ENCODE peak calls at places on chromosomes 2 and 18, in five cellular contexts. One of them, this sample, is unnamed.

GRCh38 chr2:96144481-96145027 is 686 bp downstream of the DUSP2 start:
- DNase-seq in uterus: no peak
- DNase-seq in stomach: no peak
- DNase-seq in heart right ventricle: no peak
- DNase-seq in PC-3: peak; percentile 11
- DNase-seq in this sample: peak; percentile 7

GRCh38 chr2:205500951-205501350 is 181.3 kb upstream of the NRP2 start:
- DNase-seq in heart right ventricle: no peak
- DNase-seq in stomach: no peak
- DNase-seq in uterus: no peak
- DNase-seq in PC-3: no peak
- DNase-seq in this sample: no peak

GRCh38 chr2:42567806-42568429 is 514 bp upstream of the MTA3 start:
- DNase-seq in PC-3: no peak
- DNase-seq in heart right ventricle: peak; percentile 18
- DNase-seq in uterus: peak; percentile 37
- DNase-seq in stomach: peak; percentile 55
- DNase-seq in this sample: peak; percentile 7

GRCh38 chr18:741931-742512 is 29.6 kb upstream of the ENOSF1 start:
- DNase-seq in PC-3: peak; percentile 53
- DNase-seq in stomach: no peak
- DNase-seq in heart right ventricle: no peak
- DNase-seq in uterus: no peak
- DNase-seq in this sample: peak; percentile 11

GRCh38 chr2:233084488-233084887 is 24.3 kb downstream of the INPP5D start:
- DNase-seq in stomach: peak; percentile 56
- DNase-seq in uterus: peak; percentile 55
- DNase-seq in heart right ventricle: peak; percentile 35
- DNase-seq in PC-3: no peak
- DNase-seq in this sample: no peak

GRCh38 chr2:212845941-212846340 is 305.5 kb downstream of the IKZF2 start:
- DNase-seq in uterus: no peak
- DNase-seq in heart right ventricle: no peak
- DNase-seq in stomach: no peak
- DNase-seq in PC-3: peak; percentile 74
- DNase-seq in this sample: peak; percentile 51

GRCh38 chr2:206736935-206737334 is 18.7 kb upstream of the DYTN start:
- DNase-seq in uterus: no peak
- DNase-seq in PC-3: peak; percentile 8
- DNase-seq in heart right ventricle: no peak
- DNase-seq in stomach: no peak
- DNase-seq in this sample: no peak

GRCh38 chr2:30276455-30276911 is 45.1 kb downstream of the LBH start:
- DNase-seq in PC-3: no peak
- DNase-seq in heart right ventricle: no peak
- DNase-seq in stomach: no peak
- DNase-seq in uterus: no peak
- DNase-seq in this sample: no peak

GRCh38 chr2:60966465-60967405 is 50.8 kb upstream of the PEX13 start:
- DNase-seq in uterus: no peak
- DNase-seq in stomach: no peak
- DNase-seq in heart right ventricle: no peak
- DNase-seq in PC-3: no peak
- DNase-seq in this sample: no peak

GRCh38 chr18:73948497-73948896 is 199.1 kb downstream of the FBXO15 start:
- DNase-seq in heart right ventricle: no peak
- DNase-seq in stomach: no peak
- DNase-seq in uterus: no peak
- DNase-seq in PC-3: no peak
- DNase-seq in this sample: peak; percentile 50

GRCh38 chr2:217360111-217360510 is 500.2 kb upstream of the TNP1 start:
- DNase-seq in stomach: no peak
- DNase-seq in heart right ventricle: no peak
- DNase-seq in uterus: no peak
- DNase-seq in PC-3: no peak
- DNase-seq in this sample: no peak

GRCh38 chr2:166417669-166418068 is 41.9 kb upstream of the SCN9A start:
- DNase-seq in uterus: no peak
- DNase-seq in PC-3: peak; percentile 72
- DNase-seq in stomach: no peak
- DNase-seq in heart right ventricle: no peak
- DNase-seq in this sample: peak; percentile 59

DNA sequence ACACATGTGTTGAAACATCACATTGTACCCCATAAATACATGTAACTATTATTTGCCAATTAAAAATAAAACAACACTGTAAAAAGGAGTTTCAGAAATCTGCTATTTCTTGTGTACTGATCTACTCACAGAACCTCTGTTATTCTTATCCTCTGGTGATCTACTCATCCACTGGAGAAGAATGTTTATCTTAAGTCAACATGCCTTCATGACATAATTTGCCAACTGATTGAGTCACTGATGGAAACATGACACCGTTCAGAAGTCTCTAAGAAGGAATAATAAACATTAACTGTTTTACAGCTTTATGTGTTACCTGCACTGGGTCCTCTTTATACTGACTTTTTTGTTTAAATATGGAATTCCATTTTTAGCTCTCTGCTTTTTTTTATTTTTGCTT is 555.2 kb downstream of the DCDC2C start:
- DNase-seq in heart right ventricle: no peak
- DNase-seq in PC-3: peak; percentile 51
- DNase-seq in stomach: no peak
- DNase-seq in uterus: no peak
- DNase-seq in this sample: peak; percentile 55
- H3K36me3 ChIP-seq in heart right ventricle: no peaks in the 10 kb centered on the region
- H3K36me3 ChIP-seq in PC-3: no peaks in the 10 kb centered on the region
- H3K36me3 ChIP-seq in stomach: no peaks in the 10 kb centered on the region
- H3K36me3 ChIP-seq in uterus: no peaks in the 10 kb centered on the region
- H3K36me3 ChIP-seq in this sample: no peaks in the 10 kb centered on the region

GRCh38 chr2:222320441-222321395 is 21.9 kb upstream of the PAX3 start:
- DNase-seq in stomach: no peak
- DNase-seq in heart right ventricle: peak; percentile 37
- DNase-seq in uterus: no peak
- DNase-seq in PC-3: no peak
- DNase-seq in this sample: no peak
- H3K27me3 ChIP-seq in stomach: peaks cover 22% of the 10 kb centered on the region
- H3K27me3 ChIP-seq in heart right ventricle: peaks cover 55% of the 10 kb centered on the region
- H3K27me3 ChIP-seq in uterus: no peaks in the 10 kb centered on the region
- H3K27me3 ChIP-seq in PC-3: peaks cover 45% of the 10 kb centered on the region
- H3K27me3 ChIP-seq in this sample: peaks cover 43% of the 10 kb centered on the region

GRCh38 chr2:240512666-240513535 is 44.9 kb downstream of the ANKMY1 start:
- DNase-seq in stomach: peak; percentile 24
- DNase-seq in PC-3: no peak
- DNase-seq in uterus: no peak
- DNase-seq in heart right ventricle: no peak
- DNase-seq in this sample: no peak

GRCh38 chr2:240512109-240512485 is 45.7 kb downstream of the ANKMY1 start:
- DNase-seq in PC-3: no peak
- DNase-seq in stomach: no peak
- DNase-seq in heart right ventricle: no peak
- DNase-seq in uterus: no peak
- DNase-seq in this sample: no peak

GRCh38 chr2:240511351-240512108 is 46.3 kb downstream of the ANKMY1 start:
- DNase-seq in stomach: no peak
- DNase-seq in PC-3: no peak
- DNase-seq in heart right ventricle: no peak
- DNase-seq in uterus: no peak
- DNase-seq in this sample: no peak

GRCh38 chr2:240514631-240515030 is 43.2 kb downstream of the ANKMY1 start:
- DNase-seq in uterus: no peak
- DNase-seq in PC-3: no peak
- DNase-seq in heart right ventricle: no peak
- DNase-seq in stomach: peak; percentile 21
- DNase-seq in this sample: no peak

DNA sequence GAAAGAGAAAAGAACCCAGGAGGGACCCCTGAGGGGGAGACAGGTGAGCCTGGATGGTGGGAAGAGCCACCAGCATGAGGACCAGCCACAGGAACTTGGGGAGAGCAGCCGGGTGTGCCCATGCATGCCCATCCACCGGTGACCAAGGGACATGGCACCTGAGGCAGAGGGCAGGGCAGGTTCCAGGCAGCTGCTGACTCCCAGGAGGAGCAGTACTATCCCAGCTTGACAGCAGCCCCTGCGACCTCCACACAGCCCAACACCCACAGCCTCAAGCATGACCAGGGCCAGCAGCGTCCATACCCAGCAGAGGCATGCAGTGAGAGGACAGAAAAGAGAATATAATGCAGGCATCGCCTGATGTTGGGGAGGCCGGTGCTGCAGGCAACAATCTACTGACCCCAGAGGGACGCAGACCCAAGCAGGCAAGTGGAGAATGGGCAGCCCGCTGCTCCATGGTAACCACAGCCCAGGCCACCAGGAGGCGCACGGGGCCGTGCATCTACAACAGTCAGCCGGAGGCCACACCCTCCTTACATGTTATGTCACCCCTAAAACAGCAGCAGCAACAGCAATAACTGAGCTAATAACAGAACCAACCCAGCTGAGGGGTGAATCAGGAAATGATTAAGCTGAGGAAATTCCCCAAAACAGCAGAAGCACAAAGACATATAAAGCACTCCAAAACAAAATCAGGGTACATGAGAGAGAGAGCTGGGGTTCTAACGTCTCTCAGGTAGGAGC is 44.1 kb downstream of the ANKMY1 start:
- DNase-seq in heart right ventricle: peak; percentile 81
- DNase-seq in stomach: peak; percentile 88
- DNase-seq in uterus: peak; percentile 49
- DNase-seq in PC-3: peak; percentile 74
- DNase-seq in this sample: peak; percentile 85
- H3K27ac ChIP-seq in heart right ventricle: no peak overlapping the region
- H3K27ac ChIP-seq in stomach: no peak overlapping the region
- H3K27ac ChIP-seq in uterus: no peak overlapping the region
- H3K27ac ChIP-seq in PC-3: no peak overlapping the region
- H3K27ac ChIP-seq in this sample: no peak overlapping the region

GRCh38 chr2:127985026-127985734 is 42.7 kb downstream of the SAP130 start:
- DNase-seq in PC-3: no peak
- DNase-seq in stomach: no peak
- DNase-seq in heart right ventricle: no peak
- DNase-seq in uterus: no peak
- DNase-seq in this sample: no peak
- H3K36me3 ChIP-seq in PC-3: peaks cover 41% of the 10 kb centered on the region
- H3K36me3 ChIP-seq in stomach: peaks cover 90% of the 10 kb centered on the region
- H3K36me3 ChIP-seq in heart right ventricle: no peaks in the 10 kb centered on the region
- H3K36me3 ChIP-seq in uterus: no peaks in the 10 kb centered on the region
- H3K36me3 ChIP-seq in this sample: peaks cover 35% of the 10 kb centered on the region

GRCh38 chr2:237413293-237414055 is 490 bp downstream of the COL6A3 start:
- DNase-seq in uterus: peak; percentile 52
- DNase-seq in heart right ventricle: no peak
- DNase-seq in stomach: no peak
- DNase-seq in PC-3: no peak
- DNase-seq in this sample: no peak

GRCh38 chr2:237412646-237413292 is 1.2 kb downstream of the COL6A3 start:
- DNase-seq in stomach: no peak
- DNase-seq in heart right ventricle: peak; percentile 43
- DNase-seq in uterus: peak; percentile 56
- DNase-seq in PC-3: no peak
- DNase-seq in this sample: no peak

GRCh38 chr2:237411683-237412349 is 2.1 kb downstream of the COL6A3 start:
- DNase-seq in PC-3: no peak
- DNase-seq in uterus: peak; percentile 68
- DNase-seq in heart right ventricle: no peak
- DNase-seq in stomach: no peak
- DNase-seq in this sample: no peak

GRCh38 chr2:237410949-237411635 is 2.9 kb downstream of the COL6A3 start:
- DNase-seq in PC-3: no peak
- DNase-seq in stomach: no peak
- DNase-seq in uterus: peak; percentile 64
- DNase-seq in heart right ventricle: no peak
- DNase-seq in this sample: no peak

GRCh38 chr2:237414056-237414661 is at the start of gene COL6A3:
- DNase-seq in heart right ventricle: peak; percentile 59
- DNase-seq in stomach: no peak
- DNase-seq in uterus: peak; percentile 94
- DNase-seq in PC-3: no peak
- DNase-seq in this sample: peak; percentile 89
- H3K27me3 ChIP-seq in heart right ventricle: peaks cover 3% of the 10 kb centered on the region
- H3K27me3 ChIP-seq in stomach: no peaks in the 10 kb centered on the region
- H3K27me3 ChIP-seq in uterus: no peaks in the 10 kb centered on the region
- H3K27me3 ChIP-seq in PC-3: no peaks in the 10 kb centered on the region
- H3K27me3 ChIP-seq in this sample: no peaks in the 10 kb centered on the region

GRCh38 chr2:25251032-25251460 is 82.7 kb upstream of the POMC start:
- DNase-seq in uterus: no peak
- DNase-seq in heart right ventricle: no peak
- DNase-seq in PC-3: no peak
- DNase-seq in stomach: no peak
- DNase-seq in this sample: peak; percentile 2

GRCh38 chr2:25250331-25251031 is 82.1 kb upstream of the POMC start:
- DNase-seq in stomach: no peak
- DNase-seq in PC-3: no peak
- DNase-seq in heart right ventricle: no peak
- DNase-seq in uterus: no peak
- DNase-seq in this sample: peak; percentile 73

GRCh38 chr2:25251461-25252273 is 83.3 kb upstream of the POMC start:
- DNase-seq in stomach: peak; percentile 46
- DNase-seq in PC-3: peak; percentile 30
- DNase-seq in heart right ventricle: peak; percentile 60
- DNase-seq in uterus: peak; percentile 45
- DNase-seq in this sample: peak; percentile 3

GRCh38 chr2:25253153-25253617 is 84.8 kb upstream of the POMC start:
- DNase-seq in PC-3: no peak
- DNase-seq in uterus: no peak
- DNase-seq in stomach: no peak
- DNase-seq in heart right ventricle: no peak
- DNase-seq in this sample: no peak

GRCh38 chr2:25252291-25253152 is 84.1 kb upstream of the POMC start:
- DNase-seq in stomach: peak; percentile 61
- DNase-seq in uterus: peak; percentile 67
- DNase-seq in heart right ventricle: peak; percentile 72
- DNase-seq in PC-3: peak; percentile 55
- DNase-seq in this sample: peak; percentile 31
- H3K27ac ChIP-seq in stomach: peak overlapping the region; percentile 90
- H3K27ac ChIP-seq in uterus: peak overlapping the region; percentile 85
- H3K27ac ChIP-seq in heart right ventricle: peak overlapping the region; percentile 72
- H3K27ac ChIP-seq in PC-3: no peak overlapping the region
- H3K27ac ChIP-seq in this sample: peak overlapping the region; percentile 52

GRCh38 chr18:13105059-13105458 is 113.5 kb upstream of the LDLRAD4 start:
- DNase-seq in stomach: no peak
- DNase-seq in heart right ventricle: no peak
- DNase-seq in uterus: no peak
- DNase-seq in PC-3: no peak
- DNase-seq in this sample: no peak

GRCh38 chr18:13110559-13110958 is 108.0 kb upstream of the LDLRAD4 start:
- DNase-seq in uterus: no peak
- DNase-seq in stomach: no peak
- DNase-seq in heart right ventricle: no peak
- DNase-seq in PC-3: no peak
- DNase-seq in this sample: no peak

GRCh38 chr18:13112982-13113381 is 105.6 kb upstream of the LDLRAD4 start:
- DNase-seq in uterus: peak; percentile 32
- DNase-seq in PC-3: peak; percentile 26
- DNase-seq in heart right ventricle: peak; percentile 77
- DNase-seq in stomach: peak; percentile 55
- DNase-seq in this sample: peak; percentile 58

GRCh38 chr18:13107074-13107473 is 111.5 kb upstream of the LDLRAD4 start:
- DNase-seq in heart right ventricle: no peak
- DNase-seq in PC-3: no peak
- DNase-seq in uterus: no peak
- DNase-seq in stomach: no peak
- DNase-seq in this sample: no peak

GRCh38 chr18:13108330-13108729 is 110.2 kb upstream of the LDLRAD4 start:
- DNase-seq in PC-3: no peak
- DNase-seq in stomach: no peak
- DNase-seq in heart right ventricle: no peak
- DNase-seq in uterus: no peak
- DNase-seq in this sample: no peak
- H3K36me3 ChIP-seq in PC-3: peaks cover 62% of the 10 kb centered on the region
- H3K36me3 ChIP-seq in stomach: peaks cover 74% of the 10 kb centered on the region
- H3K36me3 ChIP-seq in heart right ventricle: peaks cover 5% of the 10 kb centered on the region
- H3K36me3 ChIP-seq in uterus: no peaks in the 10 kb centered on the region
- H3K36me3 ChIP-seq in this sample: peaks cover 29% of the 10 kb centered on the region